ENCODE peak calls at places on chromosomes 6 and 20, in seven cellular contexts. A, R, P, M, K, Z and H are unnamed samples.

GRCh38 chr6:102150549-102150948 is 757.0 kb downstream of the GRIK2 start:
- DNase-seq in A (no peak), R (no peak), P (no peak), M (no peak), K (no peak), Z (no peak), H (no peak)

GRCh38 chr6:43278524-43279078 is 19.5 kb upstream of the SLC22A7 start:
- DNase-seq in A (no peak), R (peak; percentile 81), P (no peak), M (no peak), K (no peak), Z (no peak), H (no peak)

GRCh38 chr20:637559-637958 is 15.4 kb downstream of the SRXN1 start:
- DNase-seq in A (no peak), R (no peak), P (no peak), M (no peak), K (no peak), Z (no peak), H (no peak)

GRCh38 chr20:38217791-38218565 is 42.6 kb downstream of the KIAA1755 start:
- DNase-seq in A (no peak), R (peak; percentile 49), P (no peak), M (peak; percentile 36), K (peak; percentile 63), Z (peak; percentile 56), H (no peak)

GRCh38 chr6:37109714-37110454 is 60.1 kb upstream of the PIM1 start:
- DNase-seq in A (no peak), R (peak; percentile 78), P (no peak), M (no peak), K (no peak), Z (peak; percentile 96), H (peak; percentile 44)

GRCh38 chr6:54609986-54610385 is 236.6 kb upstream of the FAM83B start:
- DNase-seq in A (no peak), R (no peak), P (no peak), M (no peak), K (no peak), Z (no peak), H (no peak)

GRCh38 chr6:108589244-108589730 is 28.6 kb downstream of the FOXO3 start:
- DNase-seq in A (no peak), R (peak; percentile 15), P (peak; percentile 60), M (peak; percentile 18), K (peak; percentile 36), Z (peak; percentile 82), H (peak; percentile 23)

GRCh38 chr20:31605902-31606677 is 1.0 kb downstream of the ID1 start:
- DNase-seq in A (no peak), R (peak; percentile 47), P (no peak), M (no peak), K (peak; percentile 52), Z (peak; percentile 59), H (no peak)

GRCh38 chr20:43840382-43841070 is 74.1 kb upstream of the TOX2 start:
- DNase-seq in A (no peak), R (peak; percentile 39), P (peak; percentile 57), M (peak; percentile 12), K (peak; percentile 71), Z (peak; percentile 59), H (peak; percentile 60)

GRCh38 chr6:34315780-34316179 is 67.0 kb upstream of the SMIM29 start:
- DNase-seq in A (peak; percentile 71), R (no peak), P (no peak), M (no peak), K (no peak), Z (peak; percentile 51), H (no peak)

GRCh38 chr20:859661-860294 is 26.3 kb downstream of the FAM110A start:
- DNase-seq in A (no peak), R (no peak), P (no peak), M (no peak), K (no peak), Z (no peak), H (no peak)

GRCh38 chr6:163438940-163439335 is 24.4 kb downstream of the QKI start:
- DNase-seq in A (no peak), R (peak; percentile 49), P (no peak), M (no peak), K (peak; percentile 48), Z (peak; percentile 75), H (no peak)

GRCh38 chr6:136579800-136580199 is 29.6 kb upstream of the MAP7 start:
- DNase-seq in A (no peak), R (no peak), P (no peak), M (no peak), K (no peak), Z (no peak), H (no peak)

GRCh38 chr6:108576724-108577123 is 16.0 kb downstream of the FOXO3 start:
- DNase-seq in A (no peak), R (no peak), P (no peak), M (no peak), K (no peak), Z (no peak), H (no peak)

GRCh38 chr6:5344038-5344437 is 82.7 kb downstream of the FARS2 start:
- DNase-seq in A (no peak), R (no peak), P (no peak), M (no peak), K (no peak), Z (peak; percentile 5), H (no peak)

GRCh38 chr6:167643223-167643622 is 183.5 kb upstream of the AFDN start:
- DNase-seq in A (no peak), R (no peak), P (no peak), M (no peak), K (no peak), Z (no peak), H (no peak)

GRCh38 chr20:3239026-3239866 is at the start of gene SLC4A11:
- DNase-seq in A (no peak), R (peak; percentile 56), P (peak; percentile 84), M (peak; percentile 54), K (peak; percentile 90), Z (peak; percentile 52), H (peak; percentile 86)

GRCh38 chr6:4664911-4665310 is 111.3 kb upstream of the CDYL start:
- DNase-seq in A (no peak), R (no peak), P (peak; percentile 20), M (no peak), K (no peak), Z (no peak), H (no peak)

GRCh38 chr6:6717953-6718352 is 129.4 kb downstream of the LY86 start:
- DNase-seq in A (no peak), R (no peak), P (no peak), M (no peak), K (no peak), Z (no peak), H (no peak)

GRCh38 chr20:36574278-36575065 is 1.1 kb downstream of the TGIF2 start:
- DNase-seq in A (no peak), R (peak; percentile 73), P (peak; percentile 81), M (no peak), K (peak; percentile 84), Z (peak; percentile 80), H (peak; percentile 73)

DNA sequence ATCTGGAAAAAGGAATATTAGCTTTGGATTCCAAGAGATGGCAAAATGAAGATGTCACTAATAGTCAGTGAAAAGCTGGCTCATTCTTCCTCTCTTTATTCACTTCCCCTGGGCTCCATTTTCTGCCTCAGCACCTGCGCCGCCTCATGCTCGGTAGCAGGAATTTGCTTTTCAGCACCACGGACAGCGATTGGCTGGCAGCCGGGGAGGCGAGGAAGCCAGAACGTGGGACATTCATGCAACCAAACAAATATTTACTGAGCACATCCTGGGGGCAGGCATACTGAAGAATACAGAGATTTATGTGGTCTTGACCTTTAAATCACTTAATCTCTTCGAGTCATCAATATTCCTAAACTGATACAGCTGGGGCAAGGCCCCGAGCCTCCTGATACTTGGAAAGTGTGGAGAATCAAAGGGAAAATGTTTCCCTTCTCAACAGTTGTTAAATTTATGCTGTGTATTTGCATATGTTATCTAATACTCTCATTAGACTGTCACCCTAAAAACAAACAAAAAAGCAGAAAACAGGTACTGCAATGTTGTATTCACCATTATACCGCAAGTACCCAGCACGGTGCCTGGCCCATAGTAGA is 12.1 kb upstream of the PDYN start:
- DNase-seq in A (no peak), R (peak; percentile 78), P (peak; percentile 94), M (peak; percentile 15), K (no peak), Z (peak; percentile 55), H (peak; percentile 35)
- TF ChIP-seq JUND in A (no peak), R (peak; percentile 66), P (no peak), M (no peak), K (no peak), Z (no peak), H (no peak)

DNA sequence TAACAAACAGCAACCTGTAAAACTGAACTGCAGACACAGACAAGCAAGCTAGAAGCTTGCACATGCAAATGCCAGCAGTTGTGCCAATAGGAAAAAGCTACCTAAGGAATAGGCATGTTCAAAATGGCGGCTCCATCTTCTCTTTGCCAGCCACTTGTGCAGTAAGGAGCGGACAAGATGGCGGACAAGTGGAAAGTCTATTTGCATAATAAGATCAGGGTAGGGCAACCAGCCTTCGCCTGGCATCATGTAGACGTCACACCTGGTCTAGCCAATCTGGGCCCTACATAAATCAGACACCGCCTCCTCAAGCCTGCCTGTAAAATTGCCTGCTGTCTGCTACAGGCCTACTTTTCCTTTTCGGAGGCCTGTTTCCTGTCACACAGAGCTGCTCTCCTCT is 18.0 kb downstream of the C6orf52 start:
- DNase-seq in A (no peak), R (no peak), P (no peak), M (no peak), K (no peak), Z (no peak), H (no peak)
- TF ChIP-seq JUND in A (no peak), R (no peak), P (no peak), M (no peak), K (no peak), Z (no peak), H (no peak)

DNA sequence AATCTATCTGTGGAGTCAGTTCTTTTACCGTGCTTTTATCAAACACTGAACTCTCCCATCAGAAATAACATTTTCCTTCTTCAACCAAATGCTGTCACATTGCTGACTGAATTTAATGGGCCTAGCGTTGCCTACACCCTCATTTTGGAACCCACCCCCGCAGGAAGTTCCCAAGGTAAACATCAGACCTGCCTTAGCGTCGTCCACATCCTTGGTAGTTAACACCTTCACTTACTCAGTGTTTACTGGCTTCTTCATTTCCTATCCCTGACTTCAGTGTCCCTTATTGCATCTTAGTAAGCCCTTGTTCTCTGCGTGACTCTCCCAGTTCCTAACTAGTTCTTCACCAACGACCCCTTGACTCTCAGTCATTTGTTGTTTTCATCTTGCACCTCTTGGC is 491.4 kb upstream of the SOX4 start:
- DNase-seq in A (no peak), R (no peak), P (no peak), M (no peak), K (no peak), Z (peak; percentile 15), H (no peak)
- TF ChIP-seq JUND in A (no peak), R (no peak), P (no peak), M (no peak), K (no peak), Z (no peak), H (no peak)

DNA sequence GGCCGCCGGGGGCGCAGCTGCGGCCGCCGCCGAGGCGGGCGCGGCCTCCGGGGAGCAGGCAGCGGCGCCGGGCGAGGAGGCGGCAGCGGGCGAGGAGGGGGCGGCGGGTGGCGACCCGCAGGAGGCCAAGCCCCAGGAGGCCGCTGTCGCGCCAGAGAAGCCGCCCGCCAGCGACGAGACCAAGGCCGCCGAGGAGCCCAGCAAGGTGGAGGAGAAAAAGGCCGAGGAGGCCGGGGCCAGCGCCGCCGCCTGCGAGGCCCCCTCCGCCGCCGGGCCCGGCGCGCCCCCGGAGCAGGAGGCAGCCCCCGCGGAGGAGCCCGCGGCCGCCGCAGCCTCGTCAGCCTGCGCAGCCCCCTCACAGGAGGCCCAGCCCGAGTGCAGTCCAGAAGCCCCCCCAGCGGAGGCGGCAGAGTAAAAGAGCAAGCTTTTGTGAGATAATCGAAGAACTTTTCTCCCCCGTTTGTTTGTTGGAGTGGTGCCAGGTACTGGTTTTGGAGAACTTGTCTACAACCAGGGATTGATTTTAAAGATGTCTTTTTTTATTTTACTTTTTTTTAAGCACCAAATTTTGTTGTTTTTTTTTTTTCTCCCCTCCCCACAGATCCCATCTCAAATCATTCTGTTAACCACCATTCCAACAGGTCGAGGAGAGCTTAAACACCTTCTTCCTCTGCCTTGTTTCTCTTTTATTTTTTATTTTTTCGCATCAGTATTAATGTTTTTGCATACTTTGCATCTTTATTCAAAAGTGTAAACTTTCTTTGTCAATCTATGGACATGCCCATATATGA is 3.2 kb downstream of the MARCKS start:
- DNase-seq in A (no peak), R (peak; percentile 42), P (no peak), M (no peak), K (peak; percentile 65), Z (no peak), H (no peak)
- TF ChIP-seq JUND in A (no peak), R (no peak), P (no peak), M (no peak), K (no peak), Z (no peak), H (no peak)